ENCODE peak calls at places on chromosomes 2 and 18, in nine cellular contexts. One of them, this sample, is unnamed.

GRCh38 chr2:165893556-165893955 is 60.0 kb downstream of the TTC21B start:
- DNase-seq in COR-L47: no peak
- DNase-seq in NCI-H1694: no peak
- DNase-seq in Right ventricle myocardium superior: no peak
- DNase-seq in thyroid gland: no peak
- DNase-seq in stimulated activated CD8-positive, alpha-beta memory T cell treated with anti-CD3 and anti-CD28 coated beads, Interleukin-12 subunit alpha, Interleukin-12 subunit beta, amount 100 ng/mL, for 1 hour: no peak
- DNase-seq in Ammon's horn: no peak
- DNase-seq in activated naive CD8-positive, alpha-beta T cell treated with anti-CD3 and anti-CD28 coated beads for 36 hours: no peak
- DNase-seq in naive thymus-derived CD8-positive, alpha-beta T cell: no peak
- DNase-seq in this sample: no peak

GRCh38 chr2:61354486-61355197 is 116.2 kb downstream of the USP34 start:
- DNase-seq in thyroid gland: no peak
- DNase-seq in naive thymus-derived CD8-positive, alpha-beta T cell: no peak
- DNase-seq in NCI-H1694: no peak
- DNase-seq in stimulated activated CD8-positive, alpha-beta memory T cell treated with anti-CD3 and anti-CD28 coated beads, Interleukin-12 subunit alpha, Interleukin-12 subunit beta, amount 100 ng/mL, for 1 hour: no peak
- DNase-seq in activated naive CD8-positive, alpha-beta T cell treated with anti-CD3 and anti-CD28 coated beads for 36 hours: no peak
- DNase-seq in Ammon's horn: no peak
- DNase-seq in COR-L47: no peak
- DNase-seq in Right ventricle myocardium superior: no peak
- DNase-seq in this sample: no peak

GRCh38 chr2:64268330-64268729 is 124.1 kb upstream of the PELI1 start:
- DNase-seq in thyroid gland: no peak
- DNase-seq in Right ventricle myocardium superior: no peak
- DNase-seq in activated naive CD8-positive, alpha-beta T cell treated with anti-CD3 and anti-CD28 coated beads for 36 hours: no peak
- DNase-seq in NCI-H1694: no peak
- DNase-seq in naive thymus-derived CD8-positive, alpha-beta T cell: no peak
- DNase-seq in COR-L47: no peak
- DNase-seq in Ammon's horn: no peak
- DNase-seq in stimulated activated CD8-positive, alpha-beta memory T cell treated with anti-CD3 and anti-CD28 coated beads, Interleukin-12 subunit alpha, Interleukin-12 subunit beta, amount 100 ng/mL, for 1 hour: no peak
- DNase-seq in this sample: no peak

GRCh38 chr2:219344756-219345458 is 12.4 kb upstream of the RESP18 start:
- DNase-seq in COR-L47: peak; percentile 76
- DNase-seq in Right ventricle myocardium superior: peak; percentile 70
- DNase-seq in activated naive CD8-positive, alpha-beta T cell treated with anti-CD3 and anti-CD28 coated beads for 36 hours: no peak
- DNase-seq in naive thymus-derived CD8-positive, alpha-beta T cell: no peak
- DNase-seq in Ammon's horn: peak; percentile 77
- DNase-seq in NCI-H1694: peak; percentile 82
- DNase-seq in stimulated activated CD8-positive, alpha-beta memory T cell treated with anti-CD3 and anti-CD28 coated beads, Interleukin-12 subunit alpha, Interleukin-12 subunit beta, amount 100 ng/mL, for 1 hour: no peak
- DNase-seq in thyroid gland: peak; percentile 45
- DNase-seq in this sample: no peak

GRCh38 chr2:235217814-235218213 is 266.0 kb downstream of the SH3BP4 start:
- DNase-seq in COR-L47: no peak
- DNase-seq in Ammon's horn: no peak
- DNase-seq in activated naive CD8-positive, alpha-beta T cell treated with anti-CD3 and anti-CD28 coated beads for 36 hours: no peak
- DNase-seq in thyroid gland: no peak
- DNase-seq in NCI-H1694: no peak
- DNase-seq in Right ventricle myocardium superior: no peak
- DNase-seq in stimulated activated CD8-positive, alpha-beta memory T cell treated with anti-CD3 and anti-CD28 coated beads, Interleukin-12 subunit alpha, Interleukin-12 subunit beta, amount 100 ng/mL, for 1 hour: no peak
- DNase-seq in naive thymus-derived CD8-positive, alpha-beta T cell: no peak
- DNase-seq in this sample: no peak

GRCh38 chr2:240935101-240935876 is 29.2 kb downstream of the CROCC2 start:
- DNase-seq in thyroid gland: no peak
- DNase-seq in Right ventricle myocardium superior: no peak
- DNase-seq in NCI-H1694: peak; percentile 18
- DNase-seq in stimulated activated CD8-positive, alpha-beta memory T cell treated with anti-CD3 and anti-CD28 coated beads, Interleukin-12 subunit alpha, Interleukin-12 subunit beta, amount 100 ng/mL, for 1 hour: no peak
- DNase-seq in COR-L47: no peak
- DNase-seq in naive thymus-derived CD8-positive, alpha-beta T cell: no peak
- DNase-seq in activated naive CD8-positive, alpha-beta T cell treated with anti-CD3 and anti-CD28 coated beads for 36 hours: no peak
- DNase-seq in Ammon's horn: no peak
- DNase-seq in this sample: no peak

GRCh38 chr2:128314348-128315121 is 4.1 kb downstream of the HS6ST1 start:
- DNase-seq in Ammon's horn: peak; percentile 13
- DNase-seq in Right ventricle myocardium superior: peak; percentile 60
- DNase-seq in activated naive CD8-positive, alpha-beta T cell treated with anti-CD3 and anti-CD28 coated beads for 36 hours: no peak
- DNase-seq in thyroid gland: peak; percentile 1
- DNase-seq in COR-L47: no peak
- DNase-seq in naive thymus-derived CD8-positive, alpha-beta T cell: no peak
- DNase-seq in NCI-H1694: no peak
- DNase-seq in stimulated activated CD8-positive, alpha-beta memory T cell treated with anti-CD3 and anti-CD28 coated beads, Interleukin-12 subunit alpha, Interleukin-12 subunit beta, amount 100 ng/mL, for 1 hour: no peak
- DNase-seq in this sample: peak; percentile 5

GRCh38 chr2:6866239-6866745 is 585 bp upstream of the CMPK2 start:
- DNase-seq in thyroid gland: peak; percentile 49
- DNase-seq in Right ventricle myocardium superior: no peak
- DNase-seq in stimulated activated CD8-positive, alpha-beta memory T cell treated with anti-CD3 and anti-CD28 coated beads, Interleukin-12 subunit alpha, Interleukin-12 subunit beta, amount 100 ng/mL, for 1 hour: peak; percentile 40
- DNase-seq in naive thymus-derived CD8-positive, alpha-beta T cell: peak; percentile 44
- DNase-seq in COR-L47: peak; percentile 58
- DNase-seq in Ammon's horn: peak; percentile 70
- DNase-seq in activated naive CD8-positive, alpha-beta T cell treated with anti-CD3 and anti-CD28 coated beads for 36 hours: peak; percentile 21
- DNase-seq in NCI-H1694: peak; percentile 57
- DNase-seq in this sample: no peak

GRCh38 chr2:161414385-161415040 is 1.6 kb upstream of the TBR1 start:
- DNase-seq in stimulated activated CD8-positive, alpha-beta memory T cell treated with anti-CD3 and anti-CD28 coated beads, Interleukin-12 subunit alpha, Interleukin-12 subunit beta, amount 100 ng/mL, for 1 hour: no peak
- DNase-seq in thyroid gland: no peak
- DNase-seq in Ammon's horn: peak; percentile 56
- DNase-seq in NCI-H1694: no peak
- DNase-seq in naive thymus-derived CD8-positive, alpha-beta T cell: no peak
- DNase-seq in Right ventricle myocardium superior: peak; percentile 54
- DNase-seq in activated naive CD8-positive, alpha-beta T cell treated with anti-CD3 and anti-CD28 coated beads for 36 hours: no peak
- DNase-seq in COR-L47: no peak
- DNase-seq in this sample: no peak

GRCh38 chr2:158134655-158135054 is 33.0 kb downstream of the UPP2 start:
- DNase-seq in NCI-H1694: no peak
- DNase-seq in activated naive CD8-positive, alpha-beta T cell treated with anti-CD3 and anti-CD28 coated beads for 36 hours: no peak
- DNase-seq in Ammon's horn: no peak
- DNase-seq in Right ventricle myocardium superior: no peak
- DNase-seq in thyroid gland: no peak
- DNase-seq in naive thymus-derived CD8-positive, alpha-beta T cell: no peak
- DNase-seq in COR-L47: no peak
- DNase-seq in stimulated activated CD8-positive, alpha-beta memory T cell treated with anti-CD3 and anti-CD28 coated beads, Interleukin-12 subunit alpha, Interleukin-12 subunit beta, amount 100 ng/mL, for 1 hour: no peak
- DNase-seq in this sample: no peak

GRCh38 chr2:193847140-193847539 is 1652.4 kb upstream of the TMEFF2 start:
- DNase-seq in stimulated activated CD8-positive, alpha-beta memory T cell treated with anti-CD3 and anti-CD28 coated beads, Interleukin-12 subunit alpha, Interleukin-12 subunit beta, amount 100 ng/mL, for 1 hour: no peak
- DNase-seq in Ammon's horn: no peak
- DNase-seq in activated naive CD8-positive, alpha-beta T cell treated with anti-CD3 and anti-CD28 coated beads for 36 hours: no peak
- DNase-seq in COR-L47: no peak
- DNase-seq in NCI-H1694: no peak
- DNase-seq in thyroid gland: no peak
- DNase-seq in naive thymus-derived CD8-positive, alpha-beta T cell: no peak
- DNase-seq in Right ventricle myocardium superior: no peak
- DNase-seq in this sample: no peak

GRCh38 chr2:178317807-178318206 is 123.5 kb downstream of the OSBPL6 start:
- DNase-seq in NCI-H1694: no peak
- DNase-seq in activated naive CD8-positive, alpha-beta T cell treated with anti-CD3 and anti-CD28 coated beads for 36 hours: no peak
- DNase-seq in Right ventricle myocardium superior: no peak
- DNase-seq in naive thymus-derived CD8-positive, alpha-beta T cell: no peak
- DNase-seq in Ammon's horn: no peak
- DNase-seq in stimulated activated CD8-positive, alpha-beta memory T cell treated with anti-CD3 and anti-CD28 coated beads, Interleukin-12 subunit alpha, Interleukin-12 subunit beta, amount 100 ng/mL, for 1 hour: no peak
- DNase-seq in COR-L47: no peak
- DNase-seq in thyroid gland: no peak
- DNase-seq in this sample: no peak

GRCh38 chr18:45324489-45325111 is 290.7 kb upstream of the SLC14A2 start:
- DNase-seq in thyroid gland: peak; percentile 24
- DNase-seq in naive thymus-derived CD8-positive, alpha-beta T cell: no peak
- DNase-seq in activated naive CD8-positive, alpha-beta T cell treated with anti-CD3 and anti-CD28 coated beads for 36 hours: no peak
- DNase-seq in COR-L47: peak; percentile 47
- DNase-seq in NCI-H1694: peak; percentile 63
- DNase-seq in Ammon's horn: no peak
- DNase-seq in Right ventricle myocardium superior: peak; percentile 62
- DNase-seq in stimulated activated CD8-positive, alpha-beta memory T cell treated with anti-CD3 and anti-CD28 coated beads, Interleukin-12 subunit alpha, Interleukin-12 subunit beta, amount 100 ng/mL, for 1 hour: no peak
- DNase-seq in this sample: peak; percentile 62

GRCh38 chr2:120851116-120851773 is 115.6 kb downstream of the GLI2 start:
- DNase-seq in NCI-H1694: no peak
- DNase-seq in naive thymus-derived CD8-positive, alpha-beta T cell: no peak
- DNase-seq in Ammon's horn: no peak
- DNase-seq in activated naive CD8-positive, alpha-beta T cell treated with anti-CD3 and anti-CD28 coated beads for 36 hours: no peak
- DNase-seq in Right ventricle myocardium superior: no peak
- DNase-seq in COR-L47: no peak
- DNase-seq in stimulated activated CD8-positive, alpha-beta memory T cell treated with anti-CD3 and anti-CD28 coated beads, Interleukin-12 subunit alpha, Interleukin-12 subunit beta, amount 100 ng/mL, for 1 hour: no peak
- DNase-seq in thyroid gland: no peak
- DNase-seq in this sample: no peak

GRCh38 chr2:228131833-228132232 is 49.7 kb downstream of the SPHKAP start:
- DNase-seq in Right ventricle myocardium superior: no peak
- DNase-seq in NCI-H1694: no peak
- DNase-seq in COR-L47: no peak
- DNase-seq in activated naive CD8-positive, alpha-beta T cell treated with anti-CD3 and anti-CD28 coated beads for 36 hours: no peak
- DNase-seq in thyroid gland: no peak
- DNase-seq in stimulated activated CD8-positive, alpha-beta memory T cell treated with anti-CD3 and anti-CD28 coated beads, Interleukin-12 subunit alpha, Interleukin-12 subunit beta, amount 100 ng/mL, for 1 hour: no peak
- DNase-seq in naive thymus-derived CD8-positive, alpha-beta T cell: no peak
- DNase-seq in Ammon's horn: no peak
- DNase-seq in this sample: no peak

GRCh38 chr2:29192526-29192925 is 77.3 kb downstream of the CLIP4 start:
- DNase-seq in NCI-H1694: no peak
- DNase-seq in stimulated activated CD8-positive, alpha-beta memory T cell treated with anti-CD3 and anti-CD28 coated beads, Interleukin-12 subunit alpha, Interleukin-12 subunit beta, amount 100 ng/mL, for 1 hour: no peak
- DNase-seq in naive thymus-derived CD8-positive, alpha-beta T cell: no peak
- DNase-seq in COR-L47: no peak
- DNase-seq in Right ventricle myocardium superior: no peak
- DNase-seq in activated naive CD8-positive, alpha-beta T cell treated with anti-CD3 and anti-CD28 coated beads for 36 hours: no peak
- DNase-seq in Ammon's horn: no peak
- DNase-seq in thyroid gland: no peak
- DNase-seq in this sample: no peak

GRCh38 chr2:241777167-241777685 is 604 bp downstream of the GAL3ST2 start:
- DNase-seq in naive thymus-derived CD8-positive, alpha-beta T cell: no peak
- DNase-seq in Ammon's horn: no peak
- DNase-seq in COR-L47: no peak
- DNase-seq in Right ventricle myocardium superior: no peak
- DNase-seq in thyroid gland: no peak
- DNase-seq in activated naive CD8-positive, alpha-beta T cell treated with anti-CD3 and anti-CD28 coated beads for 36 hours: no peak
- DNase-seq in NCI-H1694: no peak
- DNase-seq in stimulated activated CD8-positive, alpha-beta memory T cell treated with anti-CD3 and anti-CD28 coated beads, Interleukin-12 subunit alpha, Interleukin-12 subunit beta, amount 100 ng/mL, for 1 hour: no peak
- DNase-seq in this sample: no peak

GRCh38 chr2:105864262-105864661 is 119.5 kb downstream of the NCK2 start:
- DNase-seq in activated naive CD8-positive, alpha-beta T cell treated with anti-CD3 and anti-CD28 coated beads for 36 hours: no peak
- DNase-seq in thyroid gland: no peak
- DNase-seq in Right ventricle myocardium superior: no peak
- DNase-seq in naive thymus-derived CD8-positive, alpha-beta T cell: no peak
- DNase-seq in NCI-H1694: no peak
- DNase-seq in stimulated activated CD8-positive, alpha-beta memory T cell treated with anti-CD3 and anti-CD28 coated beads, Interleukin-12 subunit alpha, Interleukin-12 subunit beta, amount 100 ng/mL, for 1 hour: no peak
- DNase-seq in Ammon's horn: no peak
- DNase-seq in COR-L47: no peak
- DNase-seq in this sample: no peak

GRCh38 chr18:74652392-74652988 is 54.8 kb downstream of the ZNF407 start:
- DNase-seq in activated naive CD8-positive, alpha-beta T cell treated with anti-CD3 and anti-CD28 coated beads for 36 hours: no peak
- DNase-seq in naive thymus-derived CD8-positive, alpha-beta T cell: peak; percentile 48
- DNase-seq in NCI-H1694: peak; percentile 68
- DNase-seq in COR-L47: peak; percentile 73
- DNase-seq in thyroid gland: no peak
- DNase-seq in stimulated activated CD8-positive, alpha-beta memory T cell treated with anti-CD3 and anti-CD28 coated beads, Interleukin-12 subunit alpha, Interleukin-12 subunit beta, amount 100 ng/mL, for 1 hour: no peak
- DNase-seq in Ammon's horn: peak; percentile 45
- DNase-seq in Right ventricle myocardium superior: no peak
- DNase-seq in this sample: no peak

GRCh38 chr2:241808051-241808450 is 942 bp upstream of the NEU4 start:
- DNase-seq in COR-L47: no peak
- DNase-seq in stimulated activated CD8-positive, alpha-beta memory T cell treated with anti-CD3 and anti-CD28 coated beads, Interleukin-12 subunit alpha, Interleukin-12 subunit beta, amount 100 ng/mL, for 1 hour: no peak
- DNase-seq in Ammon's horn: no peak
- DNase-seq in NCI-H1694: no peak
- DNase-seq in Right ventricle myocardium superior: no peak
- DNase-seq in naive thymus-derived CD8-positive, alpha-beta T cell: no peak
- DNase-seq in thyroid gland: peak; percentile 71
- DNase-seq in activated naive CD8-positive, alpha-beta T cell treated with anti-CD3 and anti-CD28 coated beads for 36 hours: no peak
- DNase-seq in this sample: no peak

GRCh38 chr2:86031151-86031550 is 74.5 kb downstream of the POLR1A start:
- DNase-seq in naive thymus-derived CD8-positive, alpha-beta T cell: no peak
- DNase-seq in stimulated activated CD8-positive, alpha-beta memory T cell treated with anti-CD3 and anti-CD28 coated beads, Interleukin-12 subunit alpha, Interleukin-12 subunit beta, amount 100 ng/mL, for 1 hour: no peak
- DNase-seq in COR-L47: no peak
- DNase-seq in thyroid gland: no peak
- DNase-seq in Ammon's horn: no peak
- DNase-seq in Right ventricle myocardium superior: peak; percentile 33
- DNase-seq in NCI-H1694: no peak
- DNase-seq in activated naive CD8-positive, alpha-beta T cell treated with anti-CD3 and anti-CD28 coated beads for 36 hours: no peak
- DNase-seq in this sample: no peak

GRCh38 chr18:59612461-59612860 is 84.8 kb downstream of the CCBE1 start:
- DNase-seq in Ammon's horn: no peak
- DNase-seq in Right ventricle myocardium superior: no peak
- DNase-seq in thyroid gland: no peak
- DNase-seq in stimulated activated CD8-positive, alpha-beta memory T cell treated with anti-CD3 and anti-CD28 coated beads, Interleukin-12 subunit alpha, Interleukin-12 subunit beta, amount 100 ng/mL, for 1 hour: no peak
- DNase-seq in naive thymus-derived CD8-positive, alpha-beta T cell: no peak
- DNase-seq in COR-L47: no peak
- DNase-seq in NCI-H1694: no peak
- DNase-seq in activated naive CD8-positive, alpha-beta T cell treated with anti-CD3 and anti-CD28 coated beads for 36 hours: no peak
- DNase-seq in this sample: no peak

GRCh38 chr18:51953521-51953920 is 386.5 kb upstream of the DCC start:
- DNase-seq in NCI-H1694: no peak
- DNase-seq in activated naive CD8-positive, alpha-beta T cell treated with anti-CD3 and anti-CD28 coated beads for 36 hours: no peak
- DNase-seq in Right ventricle myocardium superior: no peak
- DNase-seq in thyroid gland: no peak
- DNase-seq in naive thymus-derived CD8-positive, alpha-beta T cell: no peak
- DNase-seq in COR-L47: no peak
- DNase-seq in Ammon's horn: no peak
- DNase-seq in stimulated activated CD8-positive, alpha-beta memory T cell treated with anti-CD3 and anti-CD28 coated beads, Interleukin-12 subunit alpha, Interleukin-12 subunit beta, amount 100 ng/mL, for 1 hour: no peak
- DNase-seq in this sample: no peak

GRCh38 chr2:181157326-181157725 is 176.9 kb downstream of the UBE2E3 start:
- DNase-seq in NCI-H1694: no peak
- DNase-seq in thyroid gland: no peak
- DNase-seq in Right ventricle myocardium superior: no peak
- DNase-seq in Ammon's horn: no peak
- DNase-seq in stimulated activated CD8-positive, alpha-beta memory T cell treated with anti-CD3 and anti-CD28 coated beads, Interleukin-12 subunit alpha, Interleukin-12 subunit beta, amount 100 ng/mL, for 1 hour: no peak
- DNase-seq in COR-L47: no peak
- DNase-seq in activated naive CD8-positive, alpha-beta T cell treated with anti-CD3 and anti-CD28 coated beads for 36 hours: no peak
- DNase-seq in naive thymus-derived CD8-positive, alpha-beta T cell: no peak
- DNase-seq in this sample: no peak

GRCh38 chr2:95300391-95300938 is 3.3 kb downstream of the KCNIP3 start:
- DNase-seq in Right ventricle myocardium superior: no peak
- DNase-seq in stimulated activated CD8-positive, alpha-beta memory T cell treated with anti-CD3 and anti-CD28 coated beads, Interleukin-12 subunit alpha, Interleukin-12 subunit beta, amount 100 ng/mL, for 1 hour: no peak
- DNase-seq in thyroid gland: peak; percentile 96
- DNase-seq in Ammon's horn: no peak
- DNase-seq in COR-L47: peak; percentile 88
- DNase-seq in NCI-H1694: no peak
- DNase-seq in naive thymus-derived CD8-positive, alpha-beta T cell: no peak
- DNase-seq in activated naive CD8-positive, alpha-beta T cell treated with anti-CD3 and anti-CD28 coated beads for 36 hours: peak; percentile 6
- DNase-seq in this sample: peak; percentile 48

GRCh38 chr2:41910126-41910525 is 137.7 kb upstream of the PKDCC start:
- DNase-seq in activated naive CD8-positive, alpha-beta T cell treated with anti-CD3 and anti-CD28 coated beads for 36 hours: no peak
- DNase-seq in Ammon's horn: no peak
- DNase-seq in NCI-H1694: no peak
- DNase-seq in COR-L47: no peak
- DNase-seq in Right ventricle myocardium superior: no peak
- DNase-seq in stimulated activated CD8-positive, alpha-beta memory T cell treated with anti-CD3 and anti-CD28 coated beads, Interleukin-12 subunit alpha, Interleukin-12 subunit beta, amount 100 ng/mL, for 1 hour: no peak
- DNase-seq in thyroid gland: no peak
- DNase-seq in naive thymus-derived CD8-positive, alpha-beta T cell: no peak
- DNase-seq in this sample: no peak

GRCh38 chr2:226423498-226423960 is 376.1 kb downstream of the IRS1 start:
- DNase-seq in thyroid gland: peak; percentile 39
- DNase-seq in NCI-H1694: no peak
- DNase-seq in activated naive CD8-positive, alpha-beta T cell treated with anti-CD3 and anti-CD28 coated beads for 36 hours: peak; percentile 38
- DNase-seq in Right ventricle myocardium superior: no peak
- DNase-seq in COR-L47: no peak
- DNase-seq in Ammon's horn: peak; percentile 53
- DNase-seq in stimulated activated CD8-positive, alpha-beta memory T cell treated with anti-CD3 and anti-CD28 coated beads, Interleukin-12 subunit alpha, Interleukin-12 subunit beta, amount 100 ng/mL, for 1 hour: no peak
- DNase-seq in naive thymus-derived CD8-positive, alpha-beta T cell: peak; percentile 41
- DNase-seq in this sample: peak; percentile 4

GRCh38 chr18:44837491-44838185 is 156.9 kb downstream of the SETBP1 start:
- DNase-seq in stimulated activated CD8-positive, alpha-beta memory T cell treated with anti-CD3 and anti-CD28 coated beads, Interleukin-12 subunit alpha, Interleukin-12 subunit beta, amount 100 ng/mL, for 1 hour: no peak
- DNase-seq in NCI-H1694: no peak
- DNase-seq in thyroid gland: no peak
- DNase-seq in COR-L47: no peak
- DNase-seq in Right ventricle myocardium superior: no peak
- DNase-seq in activated naive CD8-positive, alpha-beta T cell treated with anti-CD3 and anti-CD28 coated beads for 36 hours: no peak
- DNase-seq in Ammon's horn: no peak
- DNase-seq in naive thymus-derived CD8-positive, alpha-beta T cell: no peak
- DNase-seq in this sample: no peak

GRCh38 chr2:81206216-81206615 is 901.7 kb upstream of the LRRTM1 start:
- DNase-seq in naive thymus-derived CD8-positive, alpha-beta T cell: no peak
- DNase-seq in thyroid gland: no peak
- DNase-seq in Ammon's horn: no peak
- DNase-seq in COR-L47: no peak
- DNase-seq in NCI-H1694: no peak
- DNase-seq in Right ventricle myocardium superior: no peak
- DNase-seq in stimulated activated CD8-positive, alpha-beta memory T cell treated with anti-CD3 and anti-CD28 coated beads, Interleukin-12 subunit alpha, Interleukin-12 subunit beta, amount 100 ng/mL, for 1 hour: no peak
- DNase-seq in activated naive CD8-positive, alpha-beta T cell treated with anti-CD3 and anti-CD28 coated beads for 36 hours: no peak
- DNase-seq in this sample: no peak

GRCh38 chr2:127675335-127676261 is at the start of gene LIMS2:
- DNase-seq in thyroid gland: peak; percentile 33
- DNase-seq in stimulated activated CD8-positive, alpha-beta memory T cell treated with anti-CD3 and anti-CD28 coated beads, Interleukin-12 subunit alpha, Interleukin-12 subunit beta, amount 100 ng/mL, for 1 hour: no peak
- DNase-seq in Ammon's horn: no peak
- DNase-seq in NCI-H1694: no peak
- DNase-seq in COR-L47: peak; percentile 11
- DNase-seq in activated naive CD8-positive, alpha-beta T cell treated with anti-CD3 and anti-CD28 coated beads for 36 hours: no peak
- DNase-seq in Right ventricle myocardium superior: peak; percentile 75
- DNase-seq in naive thymus-derived CD8-positive, alpha-beta T cell: no peak
- DNase-seq in this sample: no peak

GRCh38 chr2:10414000-10414451 is 34.1 kb downstream of the ODC1 start:
- DNase-seq in stimulated activated CD8-positive, alpha-beta memory T cell treated with anti-CD3 and anti-CD28 coated beads, Interleukin-12 subunit alpha, Interleukin-12 subunit beta, amount 100 ng/mL, for 1 hour: no peak
- DNase-seq in thyroid gland: peak; percentile 62
- DNase-seq in activated naive CD8-positive, alpha-beta T cell treated with anti-CD3 and anti-CD28 coated beads for 36 hours: no peak
- DNase-seq in Right ventricle myocardium superior: no peak
- DNase-seq in naive thymus-derived CD8-positive, alpha-beta T cell: no peak
- DNase-seq in COR-L47: peak; percentile 65
- DNase-seq in NCI-H1694: no peak
- DNase-seq in Ammon's horn: no peak
- DNase-seq in this sample: no peak